ENCODE peak calls at places on chromosomes 13 and 19, in seven cellular contexts. X is prostate gland; Z is stomach; N is CD4-positive, alpha-beta memory T cell; A is GM23248; Y is sigmoid colon; H is neural progenitor cell. M is an unnamed sample.

GRCh38 chr19:15265849-15266248 is 33.6 kb upstream of the EPHX3 start:
- DNase-seq in X (peak; percentile 76), Z (peak; percentile 93), N (no peak), A (peak; percentile 94), Y (peak; percentile 97), H (no peak), M (peak; percentile 96)

GRCh38 chr13:76815344-76815743 is 70.9 kb downstream of the KCTD12 start:
- DNase-seq in X (no peak), Z (no peak), N (no peak), A (no peak), Y (no peak), H (no peak), M (no peak)

GRCh38 chr13:113273856-113274590 is 23.0 kb upstream of the LAMP1 start:
- DNase-seq in X (no peak), Z (no peak), N (no peak), A (peak; percentile 88), Y (peak; percentile 67), H (no peak), M (no peak)

GRCh38 chr13:33677215-33677614 is 140.7 kb upstream of the RFC3 start:
- DNase-seq in X (no peak), Z (no peak), N (no peak), A (no peak), Y (no peak), H (no peak), M (no peak)

GRCh38 chr13:114264886-114265611 is 16.4 kb upstream of the UPF3A start:
- DNase-seq in X (no peak), Z (no peak), N (no peak), A (peak; percentile 81), Y (no peak), H (no peak), M (no peak)

GRCh38 chr19:42352216-42352892 is 26.9 kb downstream of the MEGF8 start:
- DNase-seq in X (peak; percentile 22), Z (no peak), N (no peak), A (peak; percentile 41), Y (no peak), H (peak; percentile 14), M (no peak)

GRCh38 chr19:4229179-4229931 is at the start of gene EBI3:
- DNase-seq in X (no peak), Z (no peak), N (no peak), A (peak; percentile 45), Y (no peak), H (no peak), M (no peak)

GRCh38 chr13:31908696-31909386 is 122.7 kb upstream of the FRY start:
- DNase-seq in X (no peak), Z (no peak), N (peak; percentile 17), A (peak; percentile 66), Y (no peak), H (no peak), M (no peak)

GRCh38 chr19:10000171-10000826 is 10.0 kb downstream of the COL5A3 start:
- DNase-seq in X (peak; percentile 54), Z (peak; percentile 70), N (peak; percentile 54), A (peak; percentile 79), Y (peak; percentile 84), H (peak; percentile 86), M (no peak)

GRCh38 chr19:15304140-15304705 is 28.1 kb downstream of the BRD4 start:
- DNase-seq in X (no peak), Z (no peak), N (peak; percentile 26), A (no peak), Y (peak; percentile 90), H (no peak), M (no peak)

GRCh38 chr19:10655457-10656312 is 1.5 kb downstream of the ILF3 start:
- DNase-seq in X (peak; percentile 38), Z (no peak), N (no peak), A (peak; percentile 76), Y (no peak), H (peak; percentile 52), M (no peak)

GRCh38 chr13:90396266-90396665 is 951.2 kb upstream of the MIR17HG start:
- DNase-seq in X (no peak), Z (no peak), N (no peak), A (no peak), Y (no peak), H (no peak), M (no peak)

GRCh38 chr13:87677334-87678234 is 6.4 kb downstream of the SLITRK5 start:
- DNase-seq in X (no peak), Z (no peak), N (peak; percentile 23), A (peak; percentile 8), Y (no peak), H (peak; percentile 82), M (no peak)

GRCh38 chr13:79901336-79901735 is 420.4 kb downstream of the NDFIP2 start:
- DNase-seq in X (no peak), Z (no peak), N (no peak), A (peak; percentile 25), Y (no peak), H (peak; percentile 8), M (no peak)

GRCh38 chr19:2270157-2270571 is 11.8 kb downstream of the PEAK3 start:
- DNase-seq in X (no peak), Z (no peak), N (peak; percentile 32), A (peak; percentile 64), Y (peak; percentile 85), H (peak; percentile 37), M (no peak)

GRCh38 chr19:30719189-30719990 is 347.2 kb downstream of the ZNF536 start:
- DNase-seq in X (peak; percentile 64), Z (peak; percentile 62), N (no peak), A (peak; percentile 54), Y (peak; percentile 85), H (peak; percentile 66), M (no peak)

GRCh38 chr13:114067381-114067885 is 65.0 kb downstream of the RASA3 start:
- DNase-seq in X (no peak), Z (no peak), N (peak; percentile 38), A (peak; percentile 85), Y (no peak), H (no peak), M (no peak)

GRCh38 chr13:102401755-102402154 is at the start of gene FGF14:
- DNase-seq in X (no peak), Z (no peak), N (no peak), A (no peak), Y (no peak), H (peak; percentile 10), M (no peak)

GRCh38 chr19:38375748-38376147 is 1.4 kb downstream of the PSMD8 start:
- DNase-seq in X (peak; percentile 58), Z (no peak), N (no peak), A (peak; percentile 68), Y (no peak), H (peak; percentile 1), M (no peak)

GRCh38 chr13:29527916-29528315 is 67.6 kb downstream of the SLC7A1 start:
- DNase-seq in X (no peak), Z (no peak), N (no peak), A (no peak), Y (no peak), H (no peak), M (no peak)

GRCh38 chr13:87376081-87376480 is 295.1 kb upstream of the SLITRK5 start:
- DNase-seq in X (no peak), Z (no peak), N (no peak), A (no peak), Y (no peak), H (no peak), M (no peak)

GRCh38 chr19:38173324-38174041 is 50.5 kb downstream of the DPF1 start:
- DNase-seq in X (no peak), Z (peak; percentile 28), N (no peak), A (peak; percentile 96), Y (no peak), H (no peak), M (no peak)

GRCh38 chr19:48638831-48639381 is 1.7 kb upstream of the DBP start:
- DNase-seq in X (no peak), Z (no peak), N (no peak), A (peak; percentile 28), Y (no peak), H (no peak), M (no peak)
- H3K4me3 ChIP-seq in X (no peak overlapping the region), Z (peak overlapping the region; percentile 62), N (no peak overlapping the region), A (no peak overlapping the region), Y (no peak overlapping the region), H (no peak overlapping the region), M (peak overlapping the region; percentile 79)

DNA sequence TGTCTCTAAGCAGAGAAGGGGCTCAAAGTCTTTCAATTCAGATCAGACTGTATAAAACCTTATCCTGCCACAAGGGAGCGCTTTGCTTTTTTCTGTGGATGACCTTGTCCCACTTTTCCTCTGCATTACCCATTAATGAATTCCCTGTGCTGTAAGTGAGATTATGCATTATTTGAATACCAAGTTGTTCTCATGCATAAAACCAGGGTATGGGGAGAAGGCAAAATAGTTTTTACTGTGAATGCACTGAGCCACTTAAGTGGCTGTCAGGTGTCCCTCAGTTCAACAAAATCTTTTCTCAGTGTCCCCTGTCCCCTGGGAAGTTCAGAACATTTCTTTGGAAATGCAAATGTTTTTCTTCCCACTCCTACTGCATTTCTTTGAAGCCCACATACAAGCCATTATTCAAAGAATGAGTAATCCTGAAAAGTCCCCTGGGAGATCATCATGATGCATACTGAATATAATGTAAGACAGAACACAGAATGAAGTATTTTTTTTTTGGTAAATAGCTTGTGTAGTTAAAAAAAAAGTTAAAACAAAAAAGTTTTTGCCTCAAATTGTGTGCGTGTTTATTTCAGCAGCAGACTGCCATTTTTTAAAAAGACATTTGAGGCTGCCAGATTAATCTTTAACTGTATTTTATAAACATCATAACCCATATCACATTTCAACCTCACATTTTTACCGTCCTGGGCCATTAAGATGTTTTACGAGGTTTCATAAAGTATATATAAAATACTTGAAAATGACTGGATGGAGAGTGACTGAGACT is 506.7 kb upstream of the PCDH9 start:
- DNase-seq in X (no peak), Z (no peak), N (no peak), A (peak; percentile 35), Y (no peak), H (peak; percentile 68), M (no peak)
- H3K4me1 ChIP-seq in X (no peaks in the 10 kb centered on the region), Z (no peaks in the 10 kb centered on the region), N (no peaks in the 10 kb centered on the region), A (no peaks in the 10 kb centered on the region), Y (no peaks in the 10 kb centered on the region), H (peaks cover 31% of the 10 kb centered on the region), M (no peaks in the 10 kb centered on the region)

GRCh38 chr19:45681391-45682015 is 10.2 kb downstream of the SNRPD2 start:
- DNase-seq in X (peak; percentile 92), Z (peak; percentile 95), N (peak; percentile 85), A (peak; percentile 88), Y (peak; percentile 93), H (peak; percentile 85), M (peak; percentile 96)
- H3K4me3 ChIP-seq in X (peak overlapping the region; percentile 25), Z (peak overlapping the region; percentile 32), N (no peak overlapping the region), A (peak overlapping the region; percentile 71), Y (peak overlapping the region; percentile 19), H (peak overlapping the region; percentile 51), M (peak overlapping the region; percentile 48)

GRCh38 chr19:19426216-19426615 is 20.7 kb downstream of the GATAD2A start:
- DNase-seq in X (no peak), Z (no peak), N (no peak), A (peak; percentile 29), Y (no peak), H (no peak), M (no peak)

GRCh38 chr19:19427302-19427701 is 21.8 kb downstream of the GATAD2A start:
- DNase-seq in X (no peak), Z (no peak), N (no peak), A (no peak), Y (no peak), H (no peak), M (no peak)

GRCh38 chr19:19426799-19427198 is 21.3 kb downstream of the GATAD2A start:
- DNase-seq in X (no peak), Z (no peak), N (no peak), A (no peak), Y (no peak), H (no peak), M (no peak)

GRCh38 chr19:19423322-19423721 is 17.8 kb downstream of the GATAD2A start:
- DNase-seq in X (no peak), Z (no peak), N (no peak), A (no peak), Y (no peak), H (no peak), M (no peak)

GRCh38 chr19:19425170-19425875 is 19.8 kb downstream of the GATAD2A start:
- DNase-seq in X (no peak), Z (no peak), N (no peak), A (no peak), Y (no peak), H (no peak), M (no peak)
- H3K4me1 ChIP-seq in X (no peaks in the 10 kb centered on the region), Z (peaks cover 7% of the 10 kb centered on the region), N (peaks cover 87% of the 10 kb centered on the region), A (no peaks in the 10 kb centered on the region), Y (no peaks in the 10 kb centered on the region), H (peaks cover 18% of the 10 kb centered on the region), M (peaks cover 55% of the 10 kb centered on the region)